ENCODE peak calls at places on chromosome 20, in six cellular contexts. R is NCI-H1694; Y is CD8-positive, alpha-beta memory T cell; O is EL; V is upper lobe of right lung; Q is GM10248. N is an unnamed sample.

GRCh38 chr20:54433653-54434052 is 41.7 kb upstream of the DOK5 start:
- DNase-seq in R (peak; percentile 50), Y (no peak), O (no peak), V (peak; percentile 71), Q (no peak), N (no peak)

GRCh38 chr20:10509411-10509810 is 74.3 kb downstream of the SLX4IP start:
- DNase-seq in R (no peak), Y (no peak), O (no peak), V (no peak), Q (no peak), N (no peak)

GRCh38 chr20:4699216-4699615 is 22.5 kb upstream of the PRND start:
- DNase-seq in R (no peak), Y (no peak), O (no peak), V (no peak), Q (no peak), N (no peak)

GRCh38 chr20:16363832-16364687 is 209.2 kb downstream of the KIF16B start:
- DNase-seq in R (no peak), Y (no peak), O (no peak), V (no peak), Q (no peak), N (no peak)

GRCh38 chr20:23190557-23190956 is 104.4 kb upstream of the CD93 start:
- DNase-seq in R (no peak), Y (no peak), O (no peak), V (no peak), Q (no peak), N (no peak)

GRCh38 chr20:62143976-62144825 is 632 bp downstream of the SS18L1 start:
- DNase-seq in R (no peak), Y (no peak), O (peak; percentile 71), V (peak; percentile 86), Q (peak; percentile 71), N (peak; percentile 77)

GRCh38 chr20:19621072-19621471 is 137.0 kb upstream of the RIN2 start:
- DNase-seq in R (no peak), Y (no peak), O (peak; percentile 24), V (no peak), Q (no peak), N (no peak)

GRCh38 chr20:40961686-40962640 is 66.7 kb upstream of the TOP1 start:
- DNase-seq in R (no peak), Y (no peak), O (no peak), V (no peak), Q (no peak), N (no peak)

GRCh38 chr20:60143450-60143849 is 185.2 kb downstream of the CDH26 start:
- DNase-seq in R (no peak), Y (no peak), O (no peak), V (no peak), Q (no peak), N (no peak)

GRCh38 chr20:52399352-52399751 is 207.8 kb upstream of the ZFP64 start:
- DNase-seq in R (no peak), Y (no peak), O (no peak), V (no peak), Q (no peak), N (no peak)

GRCh38 chr20:55576981-55577380 is 428.3 kb downstream of the CBLN4 start:
- DNase-seq in R (no peak), Y (no peak), O (no peak), V (no peak), Q (no peak), N (no peak)

GRCh38 chr20:35511814-35512420 is 17.5 kb downstream of the C20orf173 start:
- DNase-seq in R (no peak), Y (no peak), O (peak; percentile 38), V (no peak), Q (no peak), N (peak; percentile 68)

GRCh38 chr20:61349447-61350165 is 97.5 kb downstream of the CDH4 start:
- DNase-seq in R (no peak), Y (no peak), O (no peak), V (no peak), Q (no peak), N (no peak)

GRCh38 chr20:36917240-36917639 is 34.3 kb downstream of the SAMHD1 start:
- DNase-seq in R (no peak), Y (no peak), O (no peak), V (peak; percentile 23), Q (no peak), N (no peak)

GRCh38 chr20:62861732-62862336 is at the start of gene TCFL5:
- DNase-seq in R (no peak), Y (peak; percentile 94), O (peak; percentile 79), V (peak; percentile 94), Q (peak; percentile 98), N (peak; percentile 94)

GRCh38 chr20:64052326-64052722 is 2.9 kb upstream of the SOX18 start:
- DNase-seq in R (no peak), Y (no peak), O (no peak), V (no peak), Q (no peak), N (no peak)

GRCh38 chr20:50996901-50997830 is 25.7 kb downstream of the KCNG1 start:
- DNase-seq in R (peak; percentile 60), Y (no peak), O (peak; percentile 63), V (no peak), Q (no peak), N (peak; percentile 36)

GRCh38 chr20:33753763-33754162 is 22.0 kb downstream of the ZNF341 start:
- DNase-seq in R (no peak), Y (no peak), O (peak; percentile 76), V (no peak), Q (no peak), N (no peak)

GRCh38 chr20:47701612-47702011 is 83.7 kb downstream of the SULF2 start:
- DNase-seq in R (no peak), Y (no peak), O (peak; percentile 90), V (no peak), Q (no peak), N (no peak)

GRCh38 chr20:44471481-44471882 is 4.2 kb upstream of the TTPAL start:
- DNase-seq in R (no peak), Y (no peak), O (peak; percentile 40), V (no peak), Q (no peak), N (peak; percentile 17)

GRCh38 chr20:63807654-63808053 is 23.4 kb downstream of the ZBTB46 start:
- DNase-seq in R (no peak), Y (no peak), O (no peak), V (no peak), Q (no peak), N (no peak)

GRCh38 chr20:58542411-58543095 is 27.4 kb upstream of the APCDD1L start:
- DNase-seq in R (no peak), Y (no peak), O (peak; percentile 48), V (no peak), Q (no peak), N (no peak)

GRCh38 chr20:50930139-50931047 is 844 bp downstream of the ADNP start:
- DNase-seq in R (no peak), Y (peak; percentile 55), O (no peak), V (peak; percentile 76), Q (no peak), N (peak; percentile 30)

GRCh38 chr20:58020656-58021454 is 207.6 kb downstream of the ANKRD60 start:
- DNase-seq in R (no peak), Y (no peak), O (no peak), V (no peak), Q (no peak), N (no peak)

GRCh38 chr20:38805958-38806854 is 709 bp downstream of the PPP1R16B start:
- DNase-seq in R (no peak), Y (peak; percentile 65), O (no peak), V (peak; percentile 68), Q (peak; percentile 57), N (peak; percentile 59)

GRCh38 chr20:2538356-2538755 is 2.0 kb downstream of the TMC2 start:
- DNase-seq in R (no peak), Y (no peak), O (no peak), V (no peak), Q (no peak), N (no peak)

GRCh38 chr20:35972445-35972844 is 4.1 kb downstream of the CNBD2 start:
- DNase-seq in R (peak; percentile 87), Y (no peak), O (no peak), V (no peak), Q (no peak), N (no peak)

GRCh38 chr20:5031206-5031557 is 29.9 kb upstream of the SLC23A2 start:
- DNase-seq in R (no peak), Y (no peak), O (no peak), V (no peak), Q (no peak), N (no peak)

GRCh38 chr20:58684291-58684690 is 8.3 kb upstream of the NPEPL1 start:
- DNase-seq in R (no peak), Y (no peak), O (no peak), V (no peak), Q (no peak), N (no peak)

GRCh38 chr20:36062799-36063198 is 91.7 kb upstream of the EPB41L1 start:
- DNase-seq in R (no peak), Y (no peak), O (peak; percentile 72), V (no peak), Q (no peak), N (no peak)

GRCh38 chr20:62895539-62895938 is 30.8 kb downstream of the DIDO1 start:
- DNase-seq in R (no peak), Y (peak; percentile 36), O (no peak), V (no peak), Q (no peak), N (no peak)

GRCh38 chr20:16684416-16684815 is 45.4 kb upstream of the SNRPB2 start:
- DNase-seq in R (no peak), Y (no peak), O (no peak), V (no peak), Q (no peak), N (no peak)

GRCh38 chr20:9613871-9614270 is 99.5 kb downstream of the LAMP5 start:
- DNase-seq in R (no peak), Y (no peak), O (no peak), V (no peak), Q (no peak), N (no peak)

GRCh38 chr20:35121186-35121585 is 25.9 kb downstream of the EDEM2 start:
- DNase-seq in R (no peak), Y (no peak), O (no peak), V (no peak), Q (no peak), N (no peak)

GRCh38 chr20:44022464-44022863 is 107.8 kb downstream of the TOX2 start:
- DNase-seq in R (no peak), Y (no peak), O (no peak), V (no peak), Q (no peak), N (no peak)

GRCh38 chr20:6081236-6081635 is 27.4 kb upstream of the LRRN4 start:
- DNase-seq in R (no peak), Y (no peak), O (peak; percentile 50), V (no peak), Q (no peak), N (no peak)

GRCh38 chr20:17752452-17752851 is 52.7 kb downstream of the BANF2 start:
- DNase-seq in R (no peak), Y (no peak), O (no peak), V (no peak), Q (no peak), N (no peak)

GRCh38 chr20:18284805-18285533 is 3.4 kb upstream of the ZNF133 start:
- DNase-seq in R (no peak), Y (no peak), O (no peak), V (no peak), Q (no peak), N (peak; percentile 14)